ENCODE peak calls at places on chromosomes 12 and 14, in nine cellular contexts. W, A, X, R, T, O, B, S and L are unnamed samples.

GRCh38 chr12:51246254-51246853 is 7.7 kb downstream of the DAZAP2 start:
- DNase-seq in O (peak), A (no peak), X (peak), T (no peak), B (no peak), R (no peak), W (no peak), S (peak), L (peak)

GRCh38 chr12:101019667-101020066 is 190.4 kb downstream of the SLC5A8 start:
- DNase-seq in X (no peak), W (no peak), O (no peak), A (no peak), R (no peak), B (no peak), T (no peak), S (no peak), L (no peak)

GRCh38 chr12:98424726-98425401 is 90.5 kb upstream of the TMPO start:
- DNase-seq in X (peak), B (peak), W (no peak), S (peak), A (peak), T (peak), R (peak), O (peak), L (peak)

GRCh38 chr12:1907652-1908611 is 10.5 kb downstream of the CACNA2D4 start:
- DNase-seq in W (no peak), X (peak), R (peak), B (no peak), O (no peak), A (no peak), T (no peak), S (no peak), L (peak)

GRCh38 chr12:38056701-38057689 is 259.6 kb upstream of the ALG10B start:
- DNase-seq in A (no peak), T (peak), O (no peak), S (no peak), B (no peak), W (no peak), R (peak), X (no peak), L (no peak)

GRCh38 chr12:113988064-113988451 is 21.9 kb upstream of the RBM19 start:
- DNase-seq in S (no peak), X (no peak), O (no peak), A (no peak), W (no peak), T (no peak), B (no peak), R (no peak), L (no peak)

GRCh38 chr14:104263671-104264358 is 125.4 kb downstream of the KIF26A start:
- DNase-seq in W (no peak), A (no peak), O (no peak), S (no peak), X (no peak), R (no peak), B (peak), T (no peak), L (no peak)

GRCh38 chr12:46473634-46474201 is 101.1 kb upstream of the SLC38A2 start:
- DNase-seq in B (no peak), T (peak), A (no peak), S (peak), X (no peak), W (no peak), O (peak), R (peak), L (peak)

GRCh38 chr12:57087689-57088441 is 1.0 kb upstream of the NAB2 start:
- DNase-seq in W (peak), T (peak), A (peak), B (no peak), R (peak), X (peak), O (peak), S (peak), L (peak)

GRCh38 chr14:93716002-93716401 is 72.3 kb downstream of the PRIMA1 start:
- DNase-seq in B (no peak), A (no peak), O (no peak), S (no peak), T (no peak), X (no peak), R (no peak), W (no peak), L (no peak)

GRCh38 chr12:110922652-110923051 is 2.3 kb upstream of the MYL2 start:
- DNase-seq in S (no peak), B (no peak), W (no peak), T (no peak), X (no peak), R (no peak), A (no peak), O (no peak), L (no peak)

GRCh38 chr12:92561543-92561899 is 141.3 kb upstream of the PLEKHG7 start:
- DNase-seq in X (no peak), T (no peak), B (no peak), O (peak), S (peak), R (peak), A (no peak), W (no peak), L (peak)

GRCh38 chr14:35385042-35385839 is 19.3 kb downstream of the NFKBIA start:
- DNase-seq in O (peak), X (no peak), A (peak), S (peak), T (no peak), W (no peak), R (peak), B (no peak), L (peak)

GRCh38 chr14:86865934-86866333 is 1127.0 kb downstream of the GALC start:
- DNase-seq in A (no peak), X (no peak), S (no peak), R (no peak), T (no peak), B (no peak), W (no peak), O (no peak), L (no peak)

GRCh38 chr12:119115296-119115905 is 63.3 kb upstream of the HSPB8 start:
- DNase-seq in B (peak), A (peak), R (peak), S (no peak), W (peak), X (peak), T (peak), O (peak), L (peak)

GRCh38 chr12:105109465-105110212 is 2.1 kb downstream of the WASHC4 start:
- DNase-seq in X (no peak), B (no peak), S (peak), A (no peak), O (no peak), W (no peak), T (no peak), R (peak), L (peak)

GRCh38 chr14:58430156-58430555 is 2.6 kb downstream of the KIAA0586 start:
- DNase-seq in T (no peak), R (no peak), X (no peak), B (no peak), W (no peak), A (no peak), O (peak), S (peak), L (peak)

GRCh38 chr12:124869011-124869665 is 5.5 kb upstream of the SCARB1 start:
- DNase-seq in B (no peak), X (no peak), S (no peak), T (no peak), A (no peak), O (peak), R (no peak), W (no peak), L (no peak)

GRCh38 chr14:40467969-40468368 is 1035.7 kb upstream of the FBXO33 start:
- DNase-seq in A (no peak), T (no peak), X (no peak), B (no peak), R (no peak), O (no peak), S (no peak), W (no peak), L (no peak)

GRCh38 chr14:61179776-61180398 is 101.3 kb downstream of the TMEM30B start:
- DNase-seq in A (no peak), T (no peak), S (no peak), W (no peak), R (peak), B (no peak), X (no peak), O (peak), L (peak)

GRCh38 chr12:13154027-13154538 is 42.4 kb upstream of the EMP1 start:
- DNase-seq in B (no peak), S (peak), O (peak), R (no peak), W (no peak), A (no peak), X (no peak), T (no peak), L (peak)

GRCh38 chr14:35456261-35456660 is 51.7 kb upstream of the NFKBIA start:
- DNase-seq in W (no peak), S (no peak), A (no peak), T (no peak), X (no peak), R (no peak), B (no peak), O (no peak), L (no peak)

GRCh38 chr12:53659011-53659551 is 16.8 kb downstream of the ATP5MC2 start:
- DNase-seq in X (no peak), R (peak), O (peak), B (no peak), W (no peak), S (peak), T (no peak), A (no peak), L (peak)

GRCh38 chr12:24409868-24410267 is 460.4 kb upstream of the SOX5 start:
- DNase-seq in W (no peak), O (no peak), T (no peak), B (no peak), S (no peak), X (no peak), A (no peak), R (no peak), L (no peak)

GRCh38 chr12:2003676-2004112 is 563 bp downstream of the DCP1B start:
- DNase-seq in A (no peak), T (no peak), X (no peak), W (no peak), S (peak), R (no peak), O (no peak), B (no peak), L (peak)